ENCODE peak calls at places on chromosomes 5 and 9, in ten cellular contexts. One of them, this sample, is unnamed.

GRCh38 chr5:6649186-6649585 is 15.9 kb downstream of the SRD5A1 start:
- DNase-seq in brain microvascular endothelial cell: no peak
- DNase-seq in fibroblast of lung: no peak
- DNase-seq in ovary: no peak
- DNase-seq in sigmoid colon: no peak
- DNase-seq in heart right ventricle: no peak
- DNase-seq in A549: no peak
- DNase-seq in choroid plexus epithelial cell: no peak
- DNase-seq in small intestine: no peak
- DNase-seq in skeletal muscle cell: no peak
- DNase-seq in this sample: no peak

GRCh38 chr9:137514691-137515337 is 35.4 kb downstream of the PNPLA7 start:
- DNase-seq in brain microvascular endothelial cell: no peak
- DNase-seq in fibroblast of lung: no peak
- DNase-seq in ovary: no peak
- DNase-seq in sigmoid colon: no peak
- DNase-seq in heart right ventricle: no peak
- DNase-seq in A549: no peak
- DNase-seq in choroid plexus epithelial cell: no peak
- DNase-seq in small intestine: no peak
- DNase-seq in skeletal muscle cell: no peak
- DNase-seq in this sample: no peak

GRCh38 chr9:117218951-117219350 is 195.9 kb downstream of the ASTN2 start:
- DNase-seq in brain microvascular endothelial cell: no peak
- DNase-seq in fibroblast of lung: no peak
- DNase-seq in ovary: no peak
- DNase-seq in sigmoid colon: no peak
- DNase-seq in heart right ventricle: no peak
- DNase-seq in A549: no peak
- DNase-seq in choroid plexus epithelial cell: no peak
- DNase-seq in small intestine: no peak
- DNase-seq in skeletal muscle cell: no peak
- DNase-seq in this sample: no peak

GRCh38 chr5:142239394-142240159 is 85.2 kb downstream of the SPRY4 start:
- DNase-seq in brain microvascular endothelial cell: no peak
- DNase-seq in fibroblast of lung: no peak
- DNase-seq in ovary: no peak
- DNase-seq in sigmoid colon: no peak
- DNase-seq in heart right ventricle: no peak
- DNase-seq in A549: no peak
- DNase-seq in choroid plexus epithelial cell: no peak
- DNase-seq in small intestine: no peak
- DNase-seq in skeletal muscle cell: no peak
- DNase-seq in this sample: no peak

GRCh38 chr5:14270212-14270702 is 127.1 kb downstream of the TRIO start:
- DNase-seq in brain microvascular endothelial cell: peak; percentile 73
- DNase-seq in fibroblast of lung: peak; percentile 82
- DNase-seq in ovary: peak; percentile 53
- DNase-seq in sigmoid colon: no peak
- DNase-seq in heart right ventricle: no peak
- DNase-seq in A549: peak; percentile 74
- DNase-seq in choroid plexus epithelial cell: peak; percentile 83
- DNase-seq in small intestine: peak; percentile 58
- DNase-seq in skeletal muscle cell: no peak
- DNase-seq in this sample: peak; percentile 85

GRCh38 chr5:141186897-141187512 is at the start of gene PCDHB9:
- DNase-seq in brain microvascular endothelial cell: no peak
- DNase-seq in fibroblast of lung: peak; percentile 6
- DNase-seq in ovary: no peak
- DNase-seq in sigmoid colon: no peak
- DNase-seq in heart right ventricle: no peak
- DNase-seq in A549: no peak
- DNase-seq in choroid plexus epithelial cell: peak; percentile 11
- DNase-seq in small intestine: peak; percentile 0
- DNase-seq in skeletal muscle cell: no peak
- DNase-seq in this sample: no peak

GRCh38 chr5:57598756-57599155 is 116.1 kb upstream of the ACTBL2 start:
- DNase-seq in brain microvascular endothelial cell: peak; percentile 85
- DNase-seq in fibroblast of lung: peak; percentile 69
- DNase-seq in ovary: no peak
- DNase-seq in sigmoid colon: no peak
- DNase-seq in heart right ventricle: no peak
- DNase-seq in A549: peak; percentile 10
- DNase-seq in choroid plexus epithelial cell: peak; percentile 78
- DNase-seq in small intestine: no peak
- DNase-seq in skeletal muscle cell: peak; percentile 30
- DNase-seq in this sample: no peak

GRCh38 chr5:149838881-149839739 is 105.5 kb downstream of the PDE6A start:
- DNase-seq in brain microvascular endothelial cell: peak; percentile 65
- DNase-seq in fibroblast of lung: peak; percentile 52
- DNase-seq in ovary: no peak
- DNase-seq in sigmoid colon: no peak
- DNase-seq in heart right ventricle: no peak
- DNase-seq in A549: peak; percentile 43
- DNase-seq in choroid plexus epithelial cell: peak; percentile 65
- DNase-seq in small intestine: no peak
- DNase-seq in skeletal muscle cell: no peak
- DNase-seq in this sample: no peak

GRCh38 chr5:179871506-179871905 is 12.9 kb upstream of the MRNIP start:
- DNase-seq in brain microvascular endothelial cell: no peak
- DNase-seq in fibroblast of lung: no peak
- DNase-seq in ovary: peak; percentile 71
- DNase-seq in sigmoid colon: no peak
- DNase-seq in heart right ventricle: no peak
- DNase-seq in A549: no peak
- DNase-seq in choroid plexus epithelial cell: no peak
- DNase-seq in small intestine: no peak
- DNase-seq in skeletal muscle cell: no peak
- DNase-seq in this sample: no peak

GRCh38 chr9:107839371-107839770 is 349.8 kb upstream of the KLF4 start:
- DNase-seq in brain microvascular endothelial cell: no peak
- DNase-seq in fibroblast of lung: no peak
- DNase-seq in ovary: no peak
- DNase-seq in sigmoid colon: no peak
- DNase-seq in heart right ventricle: no peak
- DNase-seq in A549: no peak
- DNase-seq in choroid plexus epithelial cell: no peak
- DNase-seq in small intestine: no peak
- DNase-seq in skeletal muscle cell: no peak
- DNase-seq in this sample: no peak

GRCh38 chr9:130824079-130824478 is 11.0 kb upstream of the ABL1 start:
- DNase-seq in brain microvascular endothelial cell: no peak
- DNase-seq in fibroblast of lung: no peak
- DNase-seq in ovary: no peak
- DNase-seq in sigmoid colon: no peak
- DNase-seq in heart right ventricle: no peak
- DNase-seq in A549: no peak
- DNase-seq in choroid plexus epithelial cell: peak; percentile 18
- DNase-seq in small intestine: no peak
- DNase-seq in skeletal muscle cell: no peak
- DNase-seq in this sample: no peak

GRCh38 chr5:133412661-133413060 is 199.7 kb downstream of the FSTL4 start:
- DNase-seq in brain microvascular endothelial cell: no peak
- DNase-seq in fibroblast of lung: no peak
- DNase-seq in ovary: no peak
- DNase-seq in sigmoid colon: no peak
- DNase-seq in heart right ventricle: no peak
- DNase-seq in A549: no peak
- DNase-seq in choroid plexus epithelial cell: no peak
- DNase-seq in small intestine: no peak
- DNase-seq in skeletal muscle cell: no peak
- DNase-seq in this sample: no peak

GRCh38 chr5:56025303-56025885 is 30.6 kb upstream of the IL6ST start:
- DNase-seq in brain microvascular endothelial cell: no peak
- DNase-seq in fibroblast of lung: no peak
- DNase-seq in ovary: no peak
- DNase-seq in sigmoid colon: no peak
- DNase-seq in heart right ventricle: no peak
- DNase-seq in A549: peak; percentile 65
- DNase-seq in choroid plexus epithelial cell: peak; percentile 28
- DNase-seq in small intestine: no peak
- DNase-seq in skeletal muscle cell: no peak
- DNase-seq in this sample: no peak

GRCh38 chr9:80556631-80557030 is 984.9 kb downstream of the TLE4 start:
- DNase-seq in brain microvascular endothelial cell: no peak
- DNase-seq in fibroblast of lung: peak; percentile 77
- DNase-seq in ovary: no peak
- DNase-seq in sigmoid colon: no peak
- DNase-seq in heart right ventricle: no peak
- DNase-seq in A549: no peak
- DNase-seq in choroid plexus epithelial cell: peak; percentile 77
- DNase-seq in small intestine: no peak
- DNase-seq in skeletal muscle cell: peak; percentile 60
- DNase-seq in this sample: no peak

DNA sequence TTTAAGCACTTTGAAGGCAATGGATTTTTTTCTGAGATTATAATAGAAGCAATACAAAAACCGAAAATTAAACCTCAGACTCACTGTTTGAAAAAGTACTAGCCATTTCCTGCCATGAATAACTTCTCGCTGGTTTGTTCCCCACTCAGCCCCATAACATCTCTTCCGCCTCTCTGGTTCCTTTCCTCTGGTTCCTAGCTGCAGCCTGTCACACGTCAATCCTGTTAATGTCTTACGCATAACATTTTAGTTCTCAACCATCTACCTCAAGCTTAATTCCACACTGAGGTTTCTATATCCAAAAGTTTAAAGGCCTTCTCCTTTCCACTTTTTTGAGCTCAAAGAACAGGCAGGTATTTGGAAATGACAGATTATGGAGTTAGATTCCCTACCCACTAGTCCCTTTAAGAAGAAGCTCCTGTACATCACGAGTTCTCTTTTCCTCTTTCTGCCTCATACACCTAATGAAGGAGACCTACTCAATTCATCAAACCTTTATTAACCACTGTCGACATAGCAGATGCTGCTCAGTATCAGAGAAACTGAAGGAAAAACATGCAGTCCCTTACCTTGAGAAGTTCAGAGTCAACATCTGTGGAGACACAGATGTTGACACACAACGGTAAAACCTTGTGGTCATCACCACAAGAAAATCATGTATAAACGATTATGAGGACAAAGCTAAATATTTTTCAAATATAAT is 243.0 kb upstream of the PTGER4 start:
- DNase-seq in brain microvascular endothelial cell: no peak
- DNase-seq in fibroblast of lung: no peak
- DNase-seq in ovary: no peak
- DNase-seq in sigmoid colon: no peak
- DNase-seq in heart right ventricle: no peak
- DNase-seq in A549: no peak
- DNase-seq in choroid plexus epithelial cell: no peak
- DNase-seq in small intestine: peak; percentile 44
- DNase-seq in skeletal muscle cell: no peak
- DNase-seq in this sample: no peak
- H3K4me3 ChIP-seq in brain microvascular endothelial cell: no peak overlapping the region
- H3K4me3 ChIP-seq in fibroblast of lung: no peak overlapping the region
- H3K4me3 ChIP-seq in ovary: no peak overlapping the region
- H3K4me3 ChIP-seq in sigmoid colon: no peak overlapping the region
- H3K4me3 ChIP-seq in heart right ventricle: no peak overlapping the region
- H3K4me3 ChIP-seq in A549: no peak overlapping the region
- H3K4me3 ChIP-seq in choroid plexus epithelial cell: no peak overlapping the region
- H3K4me3 ChIP-seq in small intestine: no peak overlapping the region
- H3K4me3 ChIP-seq in skeletal muscle cell: no peak overlapping the region
- H3K4me3 ChIP-seq in this sample: no peak overlapping the region

GRCh38 chr5:76175051-76175666 is 92.0 kb downstream of the SV2C start:
- DNase-seq in brain microvascular endothelial cell: peak; percentile 47
- DNase-seq in fibroblast of lung: peak; percentile 45
- DNase-seq in ovary: no peak
- DNase-seq in sigmoid colon: no peak
- DNase-seq in heart right ventricle: no peak
- DNase-seq in A549: peak; percentile 74
- DNase-seq in choroid plexus epithelial cell: peak; percentile 78
- DNase-seq in small intestine: peak; percentile 71
- DNase-seq in skeletal muscle cell: no peak
- DNase-seq in this sample: no peak
- H3K4me3 ChIP-seq in brain microvascular endothelial cell: no peak overlapping the region
- H3K4me3 ChIP-seq in fibroblast of lung: no peak overlapping the region
- H3K4me3 ChIP-seq in ovary: no peak overlapping the region
- H3K4me3 ChIP-seq in sigmoid colon: no peak overlapping the region
- H3K4me3 ChIP-seq in heart right ventricle: no peak overlapping the region
- H3K4me3 ChIP-seq in A549: no peak overlapping the region
- H3K4me3 ChIP-seq in choroid plexus epithelial cell: no peak overlapping the region
- H3K4me3 ChIP-seq in small intestine: no peak overlapping the region
- H3K4me3 ChIP-seq in skeletal muscle cell: no peak overlapping the region
- H3K4me3 ChIP-seq in this sample: no peak overlapping the region

GRCh38 chr9:129412814-129413536 is 207.9 kb downstream of the C9orf50 start:
- DNase-seq in brain microvascular endothelial cell: peak; percentile 73
- DNase-seq in fibroblast of lung: peak; percentile 78
- DNase-seq in ovary: peak; percentile 83
- DNase-seq in sigmoid colon: peak; percentile 90
- DNase-seq in heart right ventricle: peak; percentile 72
- DNase-seq in A549: peak; percentile 38
- DNase-seq in choroid plexus epithelial cell: peak; percentile 90
- DNase-seq in small intestine: peak; percentile 33
- DNase-seq in skeletal muscle cell: peak; percentile 71
- DNase-seq in this sample: peak; percentile 86
- H3K4me3 ChIP-seq in brain microvascular endothelial cell: peak overlapping the region; percentile 9
- H3K4me3 ChIP-seq in fibroblast of lung: peak overlapping the region; percentile 20
- H3K4me3 ChIP-seq in ovary: peak overlapping the region; percentile 70
- H3K4me3 ChIP-seq in sigmoid colon: peak overlapping the region; percentile 63
- H3K4me3 ChIP-seq in heart right ventricle: peak overlapping the region; percentile 64
- H3K4me3 ChIP-seq in A549: peak overlapping the region; percentile 38
- H3K4me3 ChIP-seq in choroid plexus epithelial cell: peak overlapping the region; percentile 34
- H3K4me3 ChIP-seq in small intestine: peak overlapping the region; percentile 65
- H3K4me3 ChIP-seq in skeletal muscle cell: peak overlapping the region; percentile 34
- H3K4me3 ChIP-seq in this sample: peak overlapping the region; percentile 61

GRCh38 chr5:78287169-78287568 is 7.3 kb downstream of the AP3B1 start:
- DNase-seq in brain microvascular endothelial cell: no peak
- DNase-seq in fibroblast of lung: no peak
- DNase-seq in ovary: no peak
- DNase-seq in sigmoid colon: no peak
- DNase-seq in heart right ventricle: no peak
- DNase-seq in A549: no peak
- DNase-seq in choroid plexus epithelial cell: no peak
- DNase-seq in small intestine: no peak
- DNase-seq in skeletal muscle cell: no peak
- DNase-seq in this sample: no peak

GRCh38 chr5:78287833-78288232 is 6.7 kb downstream of the AP3B1 start:
- DNase-seq in brain microvascular endothelial cell: peak; percentile 79
- DNase-seq in fibroblast of lung: peak; percentile 64
- DNase-seq in ovary: no peak
- DNase-seq in sigmoid colon: no peak
- DNase-seq in heart right ventricle: no peak
- DNase-seq in A549: peak; percentile 33
- DNase-seq in choroid plexus epithelial cell: peak; percentile 85
- DNase-seq in small intestine: no peak
- DNase-seq in skeletal muscle cell: peak; percentile 18
- DNase-seq in this sample: no peak

GRCh38 chr5:78291687-78292086 is 2.8 kb downstream of the AP3B1 start:
- DNase-seq in brain microvascular endothelial cell: no peak
- DNase-seq in fibroblast of lung: no peak
- DNase-seq in ovary: no peak
- DNase-seq in sigmoid colon: no peak
- DNase-seq in heart right ventricle: no peak
- DNase-seq in A549: no peak
- DNase-seq in choroid plexus epithelial cell: no peak
- DNase-seq in small intestine: no peak
- DNase-seq in skeletal muscle cell: no peak
- DNase-seq in this sample: no peak

GRCh38 chr5:78286288-78286687 is 8.2 kb downstream of the AP3B1 start:
- DNase-seq in brain microvascular endothelial cell: no peak
- DNase-seq in fibroblast of lung: no peak
- DNase-seq in ovary: no peak
- DNase-seq in sigmoid colon: no peak
- DNase-seq in heart right ventricle: no peak
- DNase-seq in A549: no peak
- DNase-seq in choroid plexus epithelial cell: peak; percentile 55
- DNase-seq in small intestine: no peak
- DNase-seq in skeletal muscle cell: no peak
- DNase-seq in this sample: no peak

GRCh38 chr5:78288246-78288645 is 6.3 kb downstream of the AP3B1 start:
- DNase-seq in brain microvascular endothelial cell: no peak
- DNase-seq in fibroblast of lung: no peak
- DNase-seq in ovary: no peak
- DNase-seq in sigmoid colon: no peak
- DNase-seq in heart right ventricle: no peak
- DNase-seq in A549: no peak
- DNase-seq in choroid plexus epithelial cell: no peak
- DNase-seq in small intestine: no peak
- DNase-seq in skeletal muscle cell: no peak
- DNase-seq in this sample: no peak
- H3K4me3 ChIP-seq in brain microvascular endothelial cell: no peak overlapping the region
- H3K4me3 ChIP-seq in fibroblast of lung: no peak overlapping the region
- H3K4me3 ChIP-seq in ovary: no peak overlapping the region
- H3K4me3 ChIP-seq in sigmoid colon: no peak overlapping the region
- H3K4me3 ChIP-seq in heart right ventricle: no peak overlapping the region
- H3K4me3 ChIP-seq in A549: no peak overlapping the region
- H3K4me3 ChIP-seq in choroid plexus epithelial cell: no peak overlapping the region
- H3K4me3 ChIP-seq in small intestine: no peak overlapping the region
- H3K4me3 ChIP-seq in skeletal muscle cell: no peak overlapping the region
- H3K4me3 ChIP-seq in this sample: no peak overlapping the region